ENCODE peak calls at places on chromosomes 12 and 14, in four cellular contexts. One of them, this sample, is unnamed.

GRCh38 chr14:38629412-38629811 is 373.5 kb upstream of the CLEC14A start:
- DNase-seq in mucosa of gallbladder: no peak
- DNase-seq in small intestine: no peak
- DNase-seq in dermis microvascular lymphatic vessel endothelial cell: no peak
- DNase-seq in this sample: no peak

GRCh38 chr14:64190974-64191502 is 103.1 kb downstream of the ESR2 start:
- DNase-seq in mucosa of gallbladder: no peak
- DNase-seq in small intestine: no peak
- DNase-seq in dermis microvascular lymphatic vessel endothelial cell: no peak
- DNase-seq in this sample: no peak

GRCh38 chr14:62301076-62301475 is 538.9 kb downstream of the SNAPC1 start:
- DNase-seq in mucosa of gallbladder: no peak
- DNase-seq in small intestine: no peak
- DNase-seq in dermis microvascular lymphatic vessel endothelial cell: no peak
- DNase-seq in this sample: no peak

GRCh38 chr12:26648066-26648465 is 184.9 kb downstream of the ITPR2 start:
- DNase-seq in mucosa of gallbladder: no peak
- DNase-seq in small intestine: no peak
- DNase-seq in dermis microvascular lymphatic vessel endothelial cell: peak; percentile 48
- DNase-seq in this sample: no peak

GRCh38 chr12:2266666-2267623 is 214.2 kb downstream of the CACNA1C start:
- DNase-seq in mucosa of gallbladder: no peak
- DNase-seq in small intestine: peak; percentile 89
- DNase-seq in dermis microvascular lymphatic vessel endothelial cell: no peak
- DNase-seq in this sample: no peak

GRCh38 chr14:67820428-67820881 is 876 bp downstream of the RAD51B start:
- DNase-seq in mucosa of gallbladder: no peak
- DNase-seq in small intestine: peak; percentile 79
- DNase-seq in dermis microvascular lymphatic vessel endothelial cell: peak; percentile 58
- DNase-seq in this sample: no peak

GRCh38 chr12:109864916-109865315 is 15.4 kb downstream of the GLTP start:
- DNase-seq in mucosa of gallbladder: no peak
- DNase-seq in small intestine: no peak
- DNase-seq in dermis microvascular lymphatic vessel endothelial cell: no peak
- DNase-seq in this sample: no peak

GRCh38 chr12:52813885-52814709 is at the start of gene KRT4:
- DNase-seq in mucosa of gallbladder: no peak
- DNase-seq in small intestine: no peak
- DNase-seq in dermis microvascular lymphatic vessel endothelial cell: no peak
- DNase-seq in this sample: no peak

GRCh38 chr14:73241481-73242165 is 4.3 kb downstream of the PAPLN start:
- DNase-seq in mucosa of gallbladder: peak; percentile 33
- DNase-seq in small intestine: no peak
- DNase-seq in dermis microvascular lymphatic vessel endothelial cell: no peak
- DNase-seq in this sample: no peak

GRCh38 chr12:30546121-30546520 is 149.5 kb downstream of the IPO8 start:
- DNase-seq in mucosa of gallbladder: no peak
- DNase-seq in small intestine: no peak
- DNase-seq in dermis microvascular lymphatic vessel endothelial cell: no peak
- DNase-seq in this sample: no peak

GRCh38 chr14:45902241-45902640 is 649.2 kb upstream of the MIS18BP1 start:
- DNase-seq in mucosa of gallbladder: no peak
- DNase-seq in small intestine: no peak
- DNase-seq in dermis microvascular lymphatic vessel endothelial cell: no peak
- DNase-seq in this sample: no peak

GRCh38 chr12:9751204-9752144 is 9.2 kb downstream of the CD69 start:
- DNase-seq in mucosa of gallbladder: no peak
- DNase-seq in small intestine: no peak
- DNase-seq in dermis microvascular lymphatic vessel endothelial cell: peak; percentile 51
- DNase-seq in this sample: no peak

GRCh38 chr14:97027256-97027999 is 230.2 kb downstream of the VRK1 start:
- DNase-seq in mucosa of gallbladder: no peak
- DNase-seq in small intestine: no peak
- DNase-seq in dermis microvascular lymphatic vessel endothelial cell: no peak
- DNase-seq in this sample: no peak

GRCh38 chr12:121792607-121793500 is 634 bp downstream of the RHOF start:
- DNase-seq in mucosa of gallbladder: no peak
- DNase-seq in small intestine: peak; percentile 58
- DNase-seq in dermis microvascular lymphatic vessel endothelial cell: no peak
- DNase-seq in this sample: peak; percentile 66

GRCh38 chr12:22286569-22286968 is 47.9 kb downstream of the ST8SIA1 start:
- DNase-seq in mucosa of gallbladder: no peak
- DNase-seq in small intestine: no peak
- DNase-seq in dermis microvascular lymphatic vessel endothelial cell: no peak
- DNase-seq in this sample: no peak

GRCh38 chr12:108403952-108404351 is 64.8 kb upstream of the CMKLR1 start:
- DNase-seq in mucosa of gallbladder: no peak
- DNase-seq in small intestine: no peak
- DNase-seq in dermis microvascular lymphatic vessel endothelial cell: no peak
- DNase-seq in this sample: no peak

GRCh38 chr14:96204151-96205058 is at the start of gene BDKRB2:
- DNase-seq in mucosa of gallbladder: peak; percentile 78
- DNase-seq in small intestine: peak; percentile 89
- DNase-seq in dermis microvascular lymphatic vessel endothelial cell: peak; percentile 67
- DNase-seq in this sample: no peak

GRCh38 chr14:32137883-32138282 is 60.8 kb downstream of the ARHGAP5 start:
- DNase-seq in mucosa of gallbladder: no peak
- DNase-seq in small intestine: no peak
- DNase-seq in dermis microvascular lymphatic vessel endothelial cell: no peak
- DNase-seq in this sample: no peak

GRCh38 chr12:57133013-57133569 is 4.8 kb downstream of the LRP1 start:
- DNase-seq in mucosa of gallbladder: no peak
- DNase-seq in small intestine: no peak
- DNase-seq in dermis microvascular lymphatic vessel endothelial cell: no peak
- DNase-seq in this sample: no peak

GRCh38 chr14:77123381-77124344 is 17.9 kb downstream of the ZDHHC22 start:
- DNase-seq in mucosa of gallbladder: peak; percentile 90
- DNase-seq in small intestine: peak; percentile 99
- DNase-seq in dermis microvascular lymphatic vessel endothelial cell: no peak
- DNase-seq in this sample: no peak

This sample was measured in memory B cell.